ENCODE peak calls at places on chromosome 20, in six cellular contexts. T is K562, I is HepG2, U is SK-N-SH, Y is GM12878, Z is HCT116. X is an unnamed sample.

GRCh38 chr20:34037121-34037520 is 43.4 kb downstream of the RALY start:
- DNase-seq in I (no peak), Y (no peak), U (no peak), Z (no peak), T (no peak), X (no peak)

GRCh38 chr20:36607586-36608387 is 2.2 kb downstream of the RAB5IF start:
- DNase-seq in U (no peak), Z (no peak), Y (no peak), I (peak), T (no peak), X (no peak)

GRCh38 chr20:39378781-39379180 is 416.6 kb downstream of the DHX35 start:
- DNase-seq in T (no peak), Y (no peak), I (no peak), U (no peak), Z (no peak), X (no peak)

GRCh38 chr20:23193985-23194384 is 107.9 kb upstream of the CD93 start:
- DNase-seq in I (no peak), T (no peak), Y (no peak), Z (no peak), U (no peak), X (no peak)

GRCh38 chr20:34468956-34469355 is 47.3 kb upstream of the DYNLRB1 start:
- DNase-seq in Z (no peak), Y (no peak), U (no peak), T (no peak), I (no peak), X (no peak)

GRCh38 chr20:36548704-36549627 is 7.6 kb downstream of the MYL9 start:
- DNase-seq in U (no peak), T (no peak), Y (no peak), I (no peak), Z (no peak), X (no peak)

GRCh38 chr20:39108746-39109145 is 146.6 kb downstream of the DHX35 start:
- DNase-seq in I (peak), U (no peak), Z (no peak), T (no peak), Y (no peak), X (no peak)

GRCh38 chr20:8073024-8073832 is 53.7 kb upstream of the TMX4 start:
- DNase-seq in Y (no peak), U (no peak), Z (no peak), I (peak), T (no peak), X (no peak)

GRCh38 chr20:513429-513828 is 30.2 kb downstream of the CSNK2A1 start:
- DNase-seq in U (no peak), I (no peak), Y (no peak), T (no peak), Z (no peak), X (no peak)

GRCh38 chr20:8389381-8390368 is 257.6 kb downstream of the PLCB1 start:
- DNase-seq in Y (no peak), Z (peak), U (peak), I (peak), T (peak), X (peak)

GRCh38 chr20:6863798-6864201 is 96.3 kb downstream of the BMP2 start:
- DNase-seq in I (no peak), U (no peak), T (no peak), Y (no peak), Z (no peak), X (no peak)

GRCh38 chr20:52493177-52493711 is 301.7 kb upstream of the ZFP64 start:
- DNase-seq in Y (no peak), I (no peak), Z (no peak), T (no peak), U (no peak), X (no peak)

GRCh38 chr20:54345301-54345724 is 130.1 kb upstream of the DOK5 start:
- DNase-seq in Z (peak), I (no peak), Y (peak), U (no peak), T (no peak), X (no peak)

GRCh38 chr20:51059862-51060261 is 37.0 kb upstream of the KCNG1 start:
- DNase-seq in T (no peak), Y (no peak), Z (no peak), I (no peak), U (no peak), X (no peak)

GRCh38 chr20:11686900-11687543 is 230.7 kb upstream of the BTBD3 start:
- DNase-seq in T (no peak), Y (no peak), I (no peak), U (no peak), Z (no peak), X (no peak)

GRCh38 chr20:12882832-12883506 is 125.8 kb upstream of the SPTLC3 start:
- DNase-seq in I (no peak), U (no peak), Y (no peak), T (no peak), Z (no peak), X (no peak)

GRCh38 chr20:10971096-10971495 is 297.3 kb upstream of the JAG1 start:
- DNase-seq in Y (no peak), I (no peak), U (no peak), Z (no peak), T (no peak), X (no peak)

GRCh38 chr20:39117486-39117885 is 155.3 kb downstream of the DHX35 start:
- DNase-seq in I (peak), T (no peak), U (no peak), Y (no peak), Z (peak), X (peak)

GRCh38 chr20:57548177-57549058 is 12.5 kb upstream of the PCK1 start:
- DNase-seq in I (no peak), T (no peak), Z (no peak), U (no peak), Y (no peak), X (no peak)

GRCh38 chr20:53922901-53923314 is 147.5 kb downstream of the BCAS1 start:
- DNase-seq in Z (no peak), I (no peak), T (no peak), Y (no peak), U (no peak), X (no peak)

GRCh38 chr20:54643761-54644160 is 168.4 kb downstream of the DOK5 start:
- DNase-seq in I (no peak), Y (no peak), Z (no peak), T (no peak), U (no peak), X (no peak)

GRCh38 chr20:29472606-29473005 is 1784.9 kb upstream of the DEFB115 start:
- DNase-seq in I (no peak), T (no peak), U (no peak), Y (peak), Z (no peak), X (no peak)

GRCh38 chr20:32387262-32387661 is 29.1 kb downstream of the ASXL1 start:
- DNase-seq in T (no peak), I (no peak), U (no peak), Z (no peak), Y (no peak), X (no peak)
- TF ChIP-seq JUND in T (no peak), I (no peak), U (no peak), Z (no peak), Y (no peak), X (no peak)

GRCh38 chr20:19785173-19785799 is 27.2 kb downstream of the RIN2 start:
- DNase-seq in Z (no peak), I (no peak), T (no peak), Y (no peak), U (no peak), X (no peak)
- TF ChIP-seq JUND in Z (no peak), I (no peak), T (no peak), Y (no peak), U (no peak), X (no peak)

DNA sequence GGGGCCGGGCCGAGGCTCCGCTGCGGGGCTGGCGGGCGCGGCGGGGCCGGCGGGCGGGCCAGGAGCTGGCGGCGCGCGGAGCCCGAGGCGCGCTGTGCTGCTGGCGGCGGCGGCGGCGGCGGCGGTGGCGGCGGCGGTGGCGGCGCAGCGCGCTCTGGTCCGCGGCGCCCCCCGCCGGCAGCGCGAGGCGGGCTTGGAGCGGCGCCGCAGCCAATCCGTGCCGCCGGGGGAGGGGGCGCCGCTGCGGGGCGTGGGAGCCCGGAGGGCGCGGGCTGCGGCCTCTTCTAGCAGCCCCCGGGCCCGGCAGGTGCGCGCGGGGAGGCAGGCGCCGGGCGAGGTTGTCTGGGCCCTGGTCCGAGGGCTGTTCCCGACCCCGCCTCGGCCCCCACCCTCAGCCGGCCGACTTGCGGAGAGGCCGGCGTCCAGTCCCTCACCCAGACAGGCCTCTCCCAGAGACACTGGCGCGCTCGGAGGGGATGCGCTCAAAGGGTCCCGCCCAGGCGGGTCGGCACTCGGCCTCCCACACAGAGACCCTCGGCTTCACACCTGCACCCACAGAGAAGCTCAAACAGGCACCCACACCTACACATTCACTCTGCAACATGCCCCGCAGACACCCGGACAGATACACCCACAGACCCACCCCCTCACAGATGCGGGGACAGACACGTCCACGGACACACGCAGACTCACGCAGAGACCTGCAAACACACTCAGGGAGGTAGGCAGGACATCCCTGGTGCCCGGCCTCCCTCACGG is at the start of gene RIMS4:
- DNase-seq in Z (no peak), Y (no peak), T (no peak), I (no peak), U (peak), X (peak)
- TF ChIP-seq JUND in Z (no peak), Y (no peak), T (no peak), I (no peak), U (no peak), X (no peak)

GRCh38 chr20:59832406-59833156 is 100.9 kb downstream of the SYCP2 start:
- DNase-seq in Z (no peak), T (no peak), I (no peak), U (peak), Y (no peak), X (no peak)

GRCh38 chr20:59835448-59836395 is 97.7 kb downstream of the SYCP2 start:
- DNase-seq in Y (no peak), Z (no peak), T (no peak), I (no peak), U (peak), X (no peak)

GRCh38 chr20:59837623-59838394 is 95.6 kb downstream of the SYCP2 start:
- DNase-seq in U (no peak), T (no peak), Y (peak), Z (no peak), I (no peak), X (no peak)

GRCh38 chr20:59836768-59837167 is 96.7 kb downstream of the SYCP2 start:
- DNase-seq in Y (no peak), T (no peak), I (no peak), Z (no peak), U (no peak), X (no peak)

DNA sequence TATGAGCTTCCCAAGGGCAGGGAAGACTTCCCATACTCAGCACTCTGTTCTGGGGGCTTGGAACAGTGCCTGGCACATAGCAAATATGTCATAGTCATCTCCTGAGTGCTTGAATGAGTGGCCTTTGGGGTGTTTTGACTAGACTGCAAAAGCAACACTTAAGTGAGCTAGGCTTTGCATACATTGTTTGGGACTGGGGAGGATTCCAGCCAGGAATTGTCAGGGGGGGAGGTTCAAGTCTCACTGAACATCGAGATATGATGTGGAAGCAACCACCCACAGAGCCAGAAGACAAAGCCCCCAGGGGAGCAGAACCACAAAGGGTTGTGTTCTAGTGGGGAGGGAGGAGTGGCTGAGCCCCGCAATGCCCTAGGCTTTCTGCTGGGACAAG is 98.4 kb downstream of the SYCP2 start:
- DNase-seq in I (no peak), Z (no peak), U (no peak), T (no peak), Y (no peak), X (no peak)
- TF ChIP-seq JUND in I (no peak), Z (no peak), U (no peak), T (no peak), Y (no peak), X (no peak)

X was measured in T47D.